ENCODE peak calls at places on chromosomes 2 and 18, in five cellular contexts. D, X, I, N and H are unnamed samples.

GRCh38 chr2:84723831-84724230 is 157.1 kb downstream of the TRABD2A start:
- DNase-seq in I (no peak), X (no peak), D (no peak), N (no peak), H (no peak)

GRCh38 chr2:39033980-39034379 is 86.9 kb downstream of the SOS1 start:
- DNase-seq in X (peak; percentile 35), N (no peak), I (no peak), D (no peak), H (no peak)

GRCh38 chr18:13608791-13609552 is 117.4 kb downstream of the FAM210A start:
- DNase-seq in I (no peak), X (no peak), D (no peak), N (no peak), H (no peak)

GRCh38 chr2:225017713-225018112 is 24.6 kb downstream of the DOCK10 start:
- DNase-seq in X (no peak), N (no peak), I (no peak), D (no peak), H (peak; percentile 52)

GRCh38 chr2:144944506-144945230 is 424.7 kb upstream of the ZEB2 start:
- DNase-seq in X (no peak), I (no peak), D (no peak), N (no peak), H (no peak)

GRCh38 chr18:26504831-26505230 is 43.5 kb downstream of the KCTD1 start:
- DNase-seq in X (no peak), I (no peak), D (no peak), N (no peak), H (no peak)

GRCh38 chr2:127464470-127465257 is 46.4 kb downstream of the PROC start:
- DNase-seq in N (no peak), X (no peak), I (no peak), D (no peak), H (no peak)

GRCh38 chr2:237567276-237568029 is 1.1 kb downstream of the PRLH start:
- DNase-seq in N (no peak), D (no peak), I (no peak), X (no peak), H (no peak)

GRCh38 chr2:46267616-46268015 is 29.6 kb upstream of the EPAS1 start:
- DNase-seq in X (peak; percentile 83), I (no peak), D (no peak), N (no peak), H (no peak)

GRCh38 chr2:231373184-231373583 is 22.3 kb upstream of the B3GNT7 start:
- DNase-seq in D (no peak), N (no peak), I (no peak), X (no peak), H (no peak)

GRCh38 chr2:225468131-225468530 is 68.6 kb downstream of the NYAP2 start:
- DNase-seq in X (no peak), I (no peak), N (no peak), D (no peak), H (no peak)

DNA sequence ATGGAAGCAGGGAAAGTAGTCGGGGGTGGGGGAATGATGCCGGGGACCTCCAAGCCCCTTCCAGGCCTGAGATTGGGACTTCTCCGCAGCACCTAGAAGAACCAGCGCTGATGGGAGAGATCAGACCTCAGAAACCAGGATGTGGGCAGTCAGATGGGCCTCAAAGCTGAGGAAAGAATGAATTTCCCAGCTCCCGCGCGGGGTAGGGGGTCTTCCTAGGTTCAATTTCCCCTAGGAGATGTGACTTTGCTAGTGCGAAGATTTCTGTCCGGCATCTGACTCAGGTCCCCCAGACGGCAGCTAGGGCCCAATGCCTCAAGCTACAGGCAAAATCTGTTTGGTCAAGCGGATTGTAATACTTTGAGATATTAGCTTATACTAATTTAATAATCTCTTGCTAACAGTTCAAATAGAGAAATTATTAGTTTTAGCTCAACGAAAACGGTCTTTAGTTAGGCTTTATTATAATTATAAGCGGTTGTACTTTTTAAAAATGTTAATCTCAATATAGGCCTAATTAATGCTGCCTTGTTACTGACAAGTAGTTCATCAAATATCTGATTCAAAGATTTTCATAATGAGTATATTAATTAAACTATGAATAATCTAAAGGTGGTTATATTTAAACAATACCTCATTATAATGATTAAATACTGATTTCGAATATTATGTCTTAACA is 5.8 kb downstream of the DLX1 start:
- DNase-seq in I (no peak), D (no peak), X (no peak), N (no peak), H (no peak)
- H3K27me3 ChIP-seq in I (peaks cover 100% of the 10 kb centered on the region), D (no peaks in the 10 kb centered on the region), X (peaks cover 81% of the 10 kb centered on the region), N (peaks cover 57% of the 10 kb centered on the region), H (peaks cover 36% of the 10 kb centered on the region)

GRCh38 chr18:70288851-70289328 is at the start of gene SOCS6:
- DNase-seq in D (peak; percentile 83), I (peak; percentile 66), X (peak; percentile 59), N (no peak), H (peak; percentile 70)
- H3K4me1 ChIP-seq in D (no peaks in the 10 kb centered on the region), I (peaks cover 63% of the 10 kb centered on the region), X (peaks cover 11% of the 10 kb centered on the region), N (peaks cover 5% of the 10 kb centered on the region), H (no peaks in the 10 kb centered on the region)

DNA sequence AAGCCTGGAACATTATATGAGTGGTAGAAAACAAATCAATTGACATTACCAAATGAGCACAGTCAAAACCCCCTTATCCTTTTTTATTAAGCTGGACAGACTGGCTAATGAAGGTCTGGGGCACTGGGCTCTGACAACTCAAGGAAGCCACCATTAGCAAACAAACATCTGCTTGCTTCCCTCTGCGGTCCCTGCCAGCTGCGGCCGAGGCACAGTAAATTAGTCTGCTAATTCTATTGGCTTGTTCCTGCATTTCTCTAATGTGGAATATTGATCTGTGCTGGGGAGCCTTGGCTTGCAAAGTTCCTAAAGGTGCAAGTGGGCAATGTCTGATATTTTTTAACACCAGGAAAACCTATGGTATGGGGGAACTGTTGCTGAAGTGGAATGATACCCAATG is 300.3 kb downstream of the MTX2 start:
- DNase-seq in D (no peak), X (no peak), I (no peak), N (no peak), H (no peak)
- H3K27me3 ChIP-seq in D (no peaks in the 10 kb centered on the region), X (peaks cover 4% of the 10 kb centered on the region), I (peaks cover 56% of the 10 kb centered on the region), N (no peaks in the 10 kb centered on the region), H (no peaks in the 10 kb centered on the region)

GRCh38 chr2:43025709-43026290 is 200.6 kb downstream of the ZFP36L2 start:
- DNase-seq in D (no peak), I (no peak), N (no peak), X (no peak), H (no peak)
- H3K4me1 ChIP-seq in D (peaks cover 1% of the 10 kb centered on the region), I (peaks cover 25% of the 10 kb centered on the region), N (no peaks in the 10 kb centered on the region), X (peaks cover 2% of the 10 kb centered on the region), H (peaks cover 15% of the 10 kb centered on the region)

DNA sequence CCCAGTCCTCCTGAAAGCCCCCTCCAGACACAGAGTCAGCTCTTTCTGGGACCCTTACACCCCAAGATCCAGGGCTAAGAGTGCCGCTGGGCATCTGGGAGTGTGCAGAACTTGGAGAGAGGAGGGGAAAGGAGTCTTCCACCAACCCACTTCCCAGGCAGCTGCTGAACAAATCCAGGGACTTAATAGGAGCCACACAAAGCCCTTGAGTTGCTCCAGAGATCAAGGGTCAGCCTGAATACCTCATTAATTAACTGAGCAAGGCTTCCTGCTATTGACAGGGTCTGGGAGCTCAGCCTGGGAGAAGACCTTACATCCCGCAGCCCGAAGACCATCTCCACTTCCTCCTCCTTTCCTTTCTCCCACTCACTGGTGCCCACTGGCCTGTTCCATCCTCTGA is 108.3 kb downstream of the CELF4 start:
- DNase-seq in N (no peak), I (no peak), X (no peak), D (no peak), H (no peak)
- H3K27me3 ChIP-seq in N (no peaks in the 10 kb centered on the region), I (peaks cover 18% of the 10 kb centered on the region), X (no peaks in the 10 kb centered on the region), D (no peaks in the 10 kb centered on the region), H (no peaks in the 10 kb centered on the region)

DNA sequence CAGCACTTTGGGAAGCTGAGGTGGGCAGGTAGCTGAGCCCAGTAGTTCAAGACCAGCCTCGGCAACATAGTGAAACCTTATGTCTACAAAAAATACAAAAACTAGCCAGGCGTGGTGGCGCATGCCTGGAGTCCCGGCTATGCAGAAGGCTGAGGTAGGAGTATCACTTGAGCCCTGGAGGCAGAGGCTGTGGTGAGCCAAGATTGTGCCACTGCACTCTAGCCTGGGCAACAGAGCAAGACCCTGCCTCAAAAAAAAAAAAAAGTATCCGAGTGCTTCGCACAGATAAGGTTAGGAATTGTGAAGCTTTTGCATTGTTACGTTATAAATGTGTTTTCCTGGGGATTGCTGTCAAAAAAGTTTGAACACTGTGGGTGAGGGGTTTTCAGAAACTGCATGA is 4.1 kb downstream of the CTDSP1 start:
- DNase-seq in X (no peak), I (no peak), D (no peak), N (no peak), H (no peak)
- H3K4me1 ChIP-seq in X (peaks cover 26% of the 10 kb centered on the region), I (peaks cover 83% of the 10 kb centered on the region), D (no peaks in the 10 kb centered on the region), N (peaks cover 32% of the 10 kb centered on the region), H (no peaks in the 10 kb centered on the region)

GRCh38 chr18:57432765-57433400 is 2.3 kb upstream of the ONECUT2 start:
- DNase-seq in I (no peak), X (no peak), D (no peak), N (no peak), H (no peak)

GRCh38 chr18:57430166-57430958 is 4.8 kb upstream of the ONECUT2 start:
- DNase-seq in I (no peak), N (no peak), D (no peak), X (no peak), H (no peak)

GRCh38 chr18:57432118-57432517 is 3.1 kb upstream of the ONECUT2 start:
- DNase-seq in N (no peak), X (no peak), D (no peak), I (no peak), H (no peak)

GRCh38 chr18:57430983-57431382 is 4.2 kb upstream of the ONECUT2 start:
- DNase-seq in D (no peak), X (no peak), I (no peak), N (no peak), H (no peak)

GRCh38 chr18:57431512-57432080 is 3.6 kb upstream of the ONECUT2 start:
- DNase-seq in D (no peak), I (no peak), N (no peak), X (no peak), H (no peak)
- H3K27me3 ChIP-seq in D (no peaks in the 10 kb centered on the region), I (peaks cover 97% of the 10 kb centered on the region), N (peaks cover 14% of the 10 kb centered on the region), X (peaks cover 77% of the 10 kb centered on the region), H (no peaks in the 10 kb centered on the region)

GRCh38 chr2:85999131-85999831 is 106.4 kb downstream of the POLR1A start:
- DNase-seq in N (peak; percentile 77), I (no peak), D (peak; percentile 44), X (no peak), H (no peak)
- H3K4me1 ChIP-seq in N (peaks cover 62% of the 10 kb centered on the region), I (peaks cover 70% of the 10 kb centered on the region), D (peaks cover 6% of the 10 kb centered on the region), X (peaks cover 19% of the 10 kb centered on the region), H (no peaks in the 10 kb centered on the region)

GRCh38 chr18:22347624-22348511 is 69.8 kb downstream of the CTAGE1 start:
- DNase-seq in N (no peak), I (peak; percentile 49), D (no peak), X (peak; percentile 38), H (peak; percentile 61)
- H3K27me3 ChIP-seq in N (peaks cover 12% of the 10 kb centered on the region), I (no peaks in the 10 kb centered on the region), D (no peaks in the 10 kb centered on the region), X (peaks cover 4% of the 10 kb centered on the region), H (no peaks in the 10 kb centered on the region)

DNA sequence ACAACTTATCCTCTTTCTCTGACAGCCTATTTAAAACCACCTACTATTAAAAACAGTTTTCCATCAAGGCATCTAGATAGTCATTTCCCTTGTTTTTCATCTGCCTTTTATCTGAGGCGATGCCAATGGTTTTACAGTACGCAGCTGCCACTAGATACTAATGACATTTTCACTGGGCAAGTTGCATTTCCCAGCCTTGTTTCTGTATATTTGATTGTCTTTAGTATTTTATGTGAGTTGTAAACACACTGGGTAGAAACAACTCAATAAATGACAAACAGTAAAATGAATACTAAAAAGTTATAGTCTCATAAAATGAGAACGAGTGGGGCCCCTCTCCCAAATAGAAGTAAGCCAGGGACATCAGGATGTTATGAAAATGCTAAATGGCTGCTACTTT is 8.9 kb upstream of the DARS1 start:
- DNase-seq in D (no peak), X (no peak), N (no peak), I (no peak), H (no peak)
- H3K4me1 ChIP-seq in D (no peaks in the 10 kb centered on the region), X (no peaks in the 10 kb centered on the region), N (no peaks in the 10 kb centered on the region), I (no peaks in the 10 kb centered on the region), H (no peaks in the 10 kb centered on the region)